ENCODE peak calls at places on chromosomes 6 and 20, in six cellular contexts. O, J, G, I, T and E are unnamed samples.

GRCh38 chr20:34562643-34563042 is 4.1 kb downstream of the MAP1LC3A start:
- DNase-seq in G (no peak), O (no peak), I (no peak), J (no peak), T (no peak), E (no peak)

GRCh38 chr20:53943522-53944291 is 126.7 kb downstream of the BCAS1 start:
- DNase-seq in T (no peak), G (no peak), I (no peak), J (no peak), O (no peak), E (no peak)

GRCh38 chr6:17179246-17180073 is 77.6 kb downstream of the STMND1 start:
- DNase-seq in G (no peak), O (no peak), T (no peak), I (no peak), J (no peak), E (no peak)

GRCh38 chr6:78835817-78836216 is 31.5 kb upstream of the IRAK1BP1 start:
- DNase-seq in T (no peak), G (no peak), O (no peak), I (no peak), J (no peak), E (no peak)

GRCh38 chr20:63740501-63741353 is 1.2 kb downstream of the SLC2A4RG start:
- DNase-seq in O (peak), I (no peak), J (peak), T (peak), G (peak), E (peak)

GRCh38 chr20:37007898-37008649 is 56.6 kb upstream of the SAMHD1 start:
- DNase-seq in T (no peak), I (no peak), O (no peak), G (no peak), J (no peak), E (no peak)

GRCh38 chr6:121780325-121781313 is 345.2 kb downstream of the GJA1 start:
- DNase-seq in G (peak), J (peak), I (no peak), T (no peak), O (peak), E (no peak)

GRCh38 chr6:10690651-10691445 is 3.6 kb downstream of the C6orf52 start:
- DNase-seq in J (no peak), O (no peak), I (no peak), T (no peak), G (no peak), E (no peak)

GRCh38 chr6:26331809-26332226 is 33.2 kb upstream of the BTN3A2 start:
- DNase-seq in G (no peak), J (no peak), O (no peak), T (no peak), I (no peak), E (no peak)

GRCh38 chr20:38270869-38271608 is 10.5 kb upstream of the KIAA1755 start:
- DNase-seq in T (no peak), G (no peak), I (no peak), J (no peak), O (peak), E (no peak)

GRCh38 chr6:83430606-83431544 is at the start of gene ME1:
- DNase-seq in I (peak), T (peak), J (peak), O (peak), G (peak), E (no peak)

GRCh38 chr6:118894425-118895240 is 681 bp downstream of the ASF1A start:
- DNase-seq in O (peak), J (peak), G (peak), I (no peak), T (peak), E (peak)

GRCh38 chr20:63751471-63752271 is 12.1 kb downstream of the SLC2A4RG start:
- DNase-seq in I (no peak), O (no peak), G (no peak), J (no peak), T (no peak), E (peak)

GRCh38 chr6:70860044-70860443 is 96.8 kb downstream of the B3GAT2 start:
- DNase-seq in O (no peak), I (no peak), G (no peak), J (no peak), T (no peak), E (no peak)

GRCh38 chr20:33415948-33416347 is 14.6 kb upstream of the CDK5RAP1 start:
- DNase-seq in O (peak), G (no peak), I (no peak), T (peak), J (peak), E (no peak)

GRCh38 chr6:69818223-69818930 is 21.6 kb upstream of the LMBRD1 start:
- DNase-seq in G (no peak), J (no peak), I (no peak), O (no peak), T (no peak), E (no peak)

GRCh38 chr6:73062837-73063236 is 162.5 kb downstream of the KHDC1L start:
- DNase-seq in G (no peak), O (no peak), J (no peak), T (no peak), I (no peak), E (no peak)

GRCh38 chr6:40986364-40986763 is 52.7 kb downstream of the UNC5CL start:
- DNase-seq in J (no peak), G (no peak), O (no peak), I (no peak), T (no peak), E (no peak)

GRCh38 chr6:92263864-92264263 is 1155.5 kb downstream of the EPHA7 start:
- DNase-seq in I (no peak), O (no peak), T (no peak), J (no peak), G (no peak), E (no peak)

GRCh38 chr6:148965287-148965686 is 218.5 kb downstream of the UST start:
- DNase-seq in O (no peak), T (no peak), J (no peak), I (no peak), G (peak), E (no peak)

GRCh38 chr6:137233561-137234504 is 14.6 kb upstream of the IFNGR1 start:
- DNase-seq in J (no peak), G (no peak), I (no peak), T (no peak), O (no peak), E (no peak)

GRCh38 chr6:154403803-154404202 is 47.2 kb upstream of the IPCEF1 start:
- DNase-seq in O (peak), G (peak), T (peak), J (no peak), I (no peak), E (no peak)

GRCh38 chr6:75285156-75285639 is 606 bp upstream of the TMEM30A start:
- DNase-seq in G (no peak), I (no peak), J (no peak), T (no peak), O (no peak), E (no peak)

GRCh38 chr6:149359439-149359838 is 40.6 kb upstream of the SUMO4 start:
- DNase-seq in I (no peak), J (no peak), T (no peak), O (no peak), G (no peak), E (no peak)

GRCh38 chr20:10578607-10579006 is 95.2 kb downstream of the JAG1 start:
- DNase-seq in G (no peak), T (no peak), J (no peak), I (no peak), O (no peak), E (no peak)

GRCh38 chr20:45019764-45020126 is 53.4 kb downstream of the STK4 start:
- DNase-seq in O (no peak), J (no peak), I (no peak), T (no peak), G (no peak), E (no peak)

GRCh38 chr6:16420715-16421461 is 182.5 kb downstream of the GMPR start:
- DNase-seq in O (no peak), I (peak), G (no peak), T (no peak), J (no peak), E (peak)

GRCh38 chr6:64294034-64294433 is 658.4 kb downstream of the PHF3 start:
- DNase-seq in T (no peak), I (no peak), G (no peak), O (no peak), J (no peak), E (no peak)

GRCh38 chr20:34415079-34415478 is 52.0 kb downstream of the ITCH start:
- DNase-seq in J (peak), I (peak), G (no peak), O (no peak), T (no peak), E (no peak)

GRCh38 chr6:4931530-4932505 is 72.0 kb downstream of the RPP40 start:
- DNase-seq in J (no peak), G (no peak), O (no peak), T (no peak), I (no peak), E (no peak)

GRCh38 chr6:155080876-155081845 is 86.0 kb downstream of the TIAM2 start:
- DNase-seq in J (no peak), O (no peak), T (no peak), G (no peak), I (no peak), E (no peak)

GRCh38 chr6:143867236-143867635 is 3.0 kb downstream of the ZC2HC1B start:
- DNase-seq in G (no peak), J (no peak), I (no peak), O (no peak), T (no peak), E (no peak)

GRCh38 chr6:111628117-111628866 is 22.6 kb upstream of the TRAF3IP2 start:
- DNase-seq in G (no peak), J (no peak), I (no peak), O (no peak), T (no peak), E (no peak)

GRCh38 chr6:42210551-42210950 is 7.1 kb downstream of the MRPS10 start:
- DNase-seq in T (no peak), G (no peak), J (no peak), I (no peak), O (no peak), E (no peak)

DNA sequence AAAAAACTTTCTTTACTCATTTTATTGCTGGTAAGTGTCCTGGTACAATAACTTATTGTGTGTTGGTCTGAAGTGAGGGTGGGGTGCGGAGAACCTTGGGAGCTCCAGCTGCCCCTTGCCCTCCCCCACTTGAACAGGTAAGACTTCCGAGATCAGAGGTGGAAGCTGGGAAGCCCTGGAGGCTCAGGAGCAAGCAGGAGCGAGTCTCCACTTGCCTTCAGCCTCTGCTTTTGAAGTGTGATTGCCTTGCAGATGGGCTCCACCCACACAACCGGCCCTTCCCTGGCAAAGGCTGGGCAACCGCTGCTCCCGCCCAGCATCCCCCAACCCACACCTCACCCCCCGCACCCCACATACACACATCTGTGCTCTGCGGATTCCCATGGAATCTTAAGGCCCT is 179.6 kb downstream of the TFAP2C start:
- DNase-seq in T (no peak), J (no peak), I (no peak), O (no peak), G (no peak), E (no peak)
- H3K27ac ChIP-seq in T (no peak), J (no peak), I (no peak), O (no peak), G (no peak), E (no peak)

DNA sequence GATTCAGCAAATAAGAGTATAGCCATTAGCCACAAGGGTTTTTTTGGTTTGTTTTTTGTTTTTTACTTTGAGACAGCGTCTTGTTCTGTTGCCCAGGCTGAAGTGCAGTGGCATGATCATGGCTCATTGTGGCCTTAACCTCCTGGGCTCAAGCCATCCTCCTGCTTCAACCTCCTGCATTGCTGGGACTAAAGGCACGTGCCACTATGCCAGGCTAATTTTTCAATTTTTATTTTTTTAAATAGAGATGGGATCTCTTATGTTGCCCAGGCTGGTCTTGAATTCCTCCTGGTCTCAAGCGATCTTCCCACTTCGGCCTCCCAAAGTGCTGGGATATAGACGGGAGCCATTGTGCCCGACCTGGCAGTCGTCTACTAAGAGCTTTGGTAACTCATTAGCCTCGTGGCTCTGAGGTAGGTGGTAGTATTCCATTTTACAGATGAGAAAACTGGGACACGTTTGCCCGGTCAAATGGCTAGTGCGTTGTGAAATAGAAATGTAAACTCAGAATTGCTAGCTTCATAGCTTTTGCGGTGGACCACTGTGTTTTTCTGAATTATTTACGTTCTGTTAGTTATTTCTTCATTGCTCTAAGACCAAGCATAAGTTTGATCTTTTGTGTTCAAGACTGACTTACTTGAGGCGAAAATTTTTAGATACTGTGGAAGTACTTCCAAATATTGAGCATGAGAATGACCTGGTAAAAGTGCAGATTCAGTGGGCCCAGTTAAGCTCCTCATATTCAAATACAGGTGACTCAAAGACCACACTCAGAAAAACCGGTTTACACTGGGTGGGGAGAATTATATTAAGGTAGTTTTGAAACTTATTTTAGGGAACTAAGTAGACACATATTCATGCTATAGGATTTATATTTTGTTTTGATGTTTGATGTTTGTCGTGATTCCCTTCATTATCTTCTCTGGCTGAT is 2.1 kb downstream of the PANK2 start:
- DNase-seq in O (no peak), T (no peak), J (no peak), G (no peak), I (no peak), E (no peak)
- H3K27ac ChIP-seq in O (no peak), T (peak), J (peak), G (no peak), I (peak), E (peak)

GRCh38 chr6:135228486-135228885 is 47.4 kb downstream of the MYB start:
- DNase-seq in J (no peak), I (peak), G (no peak), O (no peak), T (no peak), E (no peak)

GRCh38 chr6:135225911-135226310 is 44.8 kb downstream of the MYB start:
- DNase-seq in I (no peak), T (no peak), J (no peak), O (no peak), G (no peak), E (no peak)

GRCh38 chr6:135227349-135227748 is 46.2 kb downstream of the MYB start:
- DNase-seq in I (no peak), G (no peak), T (no peak), J (no peak), O (no peak), E (no peak)

GRCh38 chr6:135227758-135228157 is 46.6 kb downstream of the MYB start:
- DNase-seq in O (no peak), G (no peak), T (no peak), J (no peak), I (no peak), E (no peak)

DNA sequence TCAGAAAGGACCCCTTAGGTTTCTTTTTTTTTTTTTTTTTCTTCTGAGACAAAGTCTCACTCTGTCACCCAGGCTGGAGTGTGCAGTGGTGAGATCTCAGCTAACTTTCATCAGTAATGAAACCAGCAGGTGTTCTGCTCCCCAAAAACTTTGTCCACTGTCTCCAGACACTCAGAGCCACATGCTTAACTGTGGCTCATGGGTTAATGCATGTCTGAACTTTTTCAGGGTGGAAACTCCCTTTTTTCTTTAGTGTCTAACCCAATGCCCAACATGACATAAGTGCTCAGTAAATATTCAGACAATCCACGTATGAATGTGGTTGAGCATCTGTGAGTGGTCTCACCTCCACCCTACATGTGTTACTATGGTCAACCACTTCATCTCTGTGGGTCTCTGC is 45.4 kb downstream of the MYB start:
- DNase-seq in T (no peak), I (peak), J (no peak), G (no peak), O (no peak), E (no peak)
- H3K27ac ChIP-seq in T (no peak), I (no peak), J (no peak), G (no peak), O (no peak), E (no peak)

GRCh38 chr6:32982084-32982701 is 13.8 kb downstream of the BRD2 start:
- DNase-seq in I (no peak), O (no peak), T (no peak), G (no peak), J (no peak), E (no peak)
- H3K27ac ChIP-seq in I (no peak), O (no peak), T (peak), G (no peak), J (no peak), E (no peak)

DNA sequence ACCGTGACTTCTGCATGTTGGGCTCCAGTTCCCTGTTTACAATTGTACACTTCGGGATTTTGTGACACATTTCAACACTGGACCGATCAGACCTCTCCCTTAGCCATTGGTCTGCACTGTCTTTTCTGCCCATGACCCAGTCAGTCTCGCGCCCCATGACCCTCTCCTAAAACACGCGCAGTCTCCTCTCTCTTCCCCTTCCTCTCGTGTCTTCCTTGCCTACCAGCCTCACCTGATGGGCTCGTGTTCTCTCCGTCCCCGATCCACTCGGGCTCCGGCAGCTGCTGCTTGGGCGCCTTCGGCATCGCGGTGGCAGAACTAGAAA is 520 bp upstream of the ABCF1 start:
- DNase-seq in T (no peak), I (no peak), J (peak), O (no peak), G (no peak), E (no peak)
- H3K27ac ChIP-seq in T (peak), I (peak), J (peak), O (peak), G (peak), E (peak)

DNA sequence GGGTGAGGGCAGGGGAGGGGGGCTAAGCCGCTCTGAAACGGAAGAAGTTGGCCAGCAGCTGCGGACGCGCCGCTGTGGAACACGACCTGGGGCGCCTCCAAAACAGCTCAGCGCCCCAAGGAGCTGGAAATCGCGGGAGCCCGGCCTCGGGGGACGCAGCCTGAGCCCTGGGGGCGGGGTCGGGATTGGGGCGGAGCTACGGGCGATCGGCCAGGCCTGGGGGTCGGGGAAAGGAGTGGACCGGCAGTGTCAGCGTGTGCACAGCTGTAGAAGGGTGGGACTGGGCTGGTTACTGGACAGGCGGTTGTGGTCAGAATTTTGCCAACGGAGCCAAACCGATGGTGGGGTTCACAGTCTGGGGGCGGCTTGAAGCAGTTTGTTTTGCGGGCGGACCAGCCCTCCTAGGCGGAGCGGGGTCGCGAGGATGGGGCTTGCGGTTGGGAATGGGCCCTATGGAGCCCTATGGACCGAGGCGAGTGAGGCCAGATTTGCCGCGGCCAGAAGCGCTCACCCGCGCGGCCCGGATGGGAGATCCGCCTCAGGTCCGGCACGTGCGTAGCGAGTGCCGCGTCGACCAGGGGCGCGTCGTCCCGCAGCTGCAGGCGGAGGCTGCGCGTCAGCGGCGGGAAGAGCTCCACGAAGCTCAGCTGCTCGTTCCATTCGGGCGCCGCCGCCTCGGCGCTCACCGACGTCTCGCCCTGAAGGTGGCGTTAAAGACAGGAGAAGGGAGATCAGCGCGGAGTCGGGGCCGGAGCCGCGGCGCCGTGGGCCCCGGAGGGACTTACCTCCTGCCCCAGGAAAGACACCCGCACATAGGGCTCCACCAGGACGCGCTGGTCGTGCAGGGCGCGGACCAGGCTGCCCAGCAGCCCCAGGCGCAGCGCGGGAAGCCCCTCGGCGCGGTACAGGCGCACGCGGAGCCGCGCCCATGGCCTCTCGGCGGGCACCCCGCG is 14.3 kb upstream of the SPAG4 start:
- DNase-seq in O (peak), G (peak), I (no peak), T (peak), J (peak), E (peak)
- H3K27ac ChIP-seq in O (no peak), G (no peak), I (no peak), T (peak), J (peak), E (no peak)